ENCODE peak calls at places on chromosomes 5 and 9, in seven cellular contexts. A is gastrocnemius medialis; D is HT1080; S is stimulated activated CD4-positive, alpha-beta T cell treated with anti-CD3 and anti-CD28 coated beads, Interleukin-12 subunit alpha, Interleukin-12 subunit beta, amount 100 ng/mL, for 4 hours; T is ACHN; R is stimulated activated CD8-positive, alpha-beta memory T cell treated with anti-CD3 and anti-CD28 coated beads, Interleukin-7, amount 100 ng/mL, for 1 hour; Z is Panc1. J is an unnamed sample.

GRCh38 chr5:80565330-80565729 is 4.8 kb downstream of the ANKRD34B start:
- DNase-seq in T (peak), Z (no peak), S (no peak), R (no peak), D (no peak), A (no peak), J (peak)

GRCh38 chr5:172919525-172920446 is 39.4 kb upstream of the RPL26L1 start:
- DNase-seq in S (no peak), R (no peak), D (no peak), A (peak), T (no peak), Z (no peak), J (no peak)

GRCh38 chr5:137497396-137498290 is 1.5 kb downstream of the SPOCK1 start:
- DNase-seq in T (peak), R (no peak), D (no peak), A (peak), Z (no peak), S (no peak), J (no peak)

GRCh38 chr9:112180387-112180881 is 5.3 kb upstream of the SUSD1 start:
- DNase-seq in Z (no peak), R (no peak), T (no peak), D (no peak), A (no peak), S (peak), J (peak)

GRCh38 chr5:172688735-172689572 is 47.9 kb downstream of the NEURL1B start:
- DNase-seq in D (no peak), S (peak), T (no peak), Z (no peak), A (no peak), R (no peak), J (no peak)

GRCh38 chr9:86772289-86772982 is 174.9 kb downstream of the GAS1 start:
- DNase-seq in D (no peak), Z (no peak), R (no peak), T (no peak), A (no peak), S (no peak), J (no peak)

GRCh38 chr5:146529984-146530383 is 14.0 kb upstream of the GPR151 start:
- DNase-seq in Z (no peak), D (no peak), S (no peak), T (no peak), R (no peak), A (no peak), J (no peak)

GRCh38 chr5:150541397-150541675 is 33.4 kb downstream of the NDST1 start:
- DNase-seq in S (no peak), A (no peak), T (no peak), Z (no peak), D (no peak), R (no peak), J (no peak)

GRCh38 chr5:179700401-179700918 is 1.7 kb downstream of the CANX start:
- DNase-seq in D (no peak), R (no peak), S (no peak), T (no peak), Z (no peak), A (no peak), J (no peak)

GRCh38 chr9:76521244-76521673 is 62.3 kb downstream of the GCNT1 start:
- DNase-seq in R (no peak), A (no peak), S (no peak), D (no peak), Z (no peak), T (peak), J (peak)

GRCh38 chr9:89605181-89606048 is 603 bp downstream of the GADD45G start:
- DNase-seq in T (peak), Z (no peak), D (no peak), S (peak), R (no peak), A (peak), J (no peak)

GRCh38 chr5:96968074-96968473 is 32.2 kb downstream of the LNPEP start:
- DNase-seq in A (no peak), D (peak), S (no peak), Z (no peak), R (no peak), T (peak), J (peak)

GRCh38 chr5:146789712-146790660 is 88.6 kb downstream of the PPP2R2B start:
- DNase-seq in S (no peak), T (no peak), A (no peak), D (no peak), Z (no peak), R (no peak), J (no peak)

GRCh38 chr5:89028579-89029272 is 145.7 kb upstream of the MEF2C start:
- DNase-seq in D (peak), A (no peak), T (no peak), Z (no peak), R (no peak), S (no peak), J (peak)

GRCh38 chr5:172283862-172284274 is 304 bp upstream of the UBTD2 start:
- DNase-seq in Z (no peak), S (peak), A (peak), R (peak), D (peak), T (peak), J (peak)

GRCh38 chr5:165906879-165907278 is 2384.6 kb upstream of the WWC1 start:
- DNase-seq in A (no peak), R (no peak), Z (no peak), D (no peak), S (no peak), T (no peak), J (no peak)

GRCh38 chr5:144406463-144406862 is 235.8 kb downstream of the KCTD16 start:
- DNase-seq in D (no peak), T (no peak), Z (no peak), A (no peak), S (no peak), R (no peak), J (no peak)

GRCh38 chr9:132025766-132026165 is 53.9 kb downstream of the MED27 start:
- DNase-seq in D (no peak), T (no peak), Z (no peak), R (no peak), S (no peak), A (no peak), J (no peak)

GRCh38 chr5:96973561-96974401 is 37.9 kb downstream of the LNPEP start:
- DNase-seq in T (no peak), R (no peak), A (no peak), Z (no peak), S (no peak), D (no peak), J (no peak)

GRCh38 chr9:105832311-105832710 is 138.0 kb downstream of the TMEM38B start:
- DNase-seq in Z (no peak), R (no peak), D (peak), T (no peak), A (no peak), S (no peak), J (no peak)

GRCh38 chr9:7536310-7536939 is 263.2 kb downstream of the DMAC1 start:
- DNase-seq in R (no peak), Z (peak), D (peak), T (peak), A (peak), S (peak), J (peak)

GRCh38 chr5:151023047-151023615 is 2.7 kb downstream of the GPX3 start:
- DNase-seq in T (no peak), Z (no peak), D (no peak), S (no peak), A (peak), R (no peak), J (no peak)

GRCh38 chr9:70618784-70619183 is 204.3 kb upstream of the KLF9 start:
- DNase-seq in D (no peak), T (no peak), Z (no peak), A (peak), R (no peak), S (no peak), J (no peak)

GRCh38 chr5:43530648-43531047 is 15.7 kb upstream of the C5orf34 start:
- DNase-seq in A (no peak), D (no peak), S (no peak), T (no peak), R (no peak), Z (no peak), J (no peak)

GRCh38 chr9:127241354-127241753 is 23.2 kb upstream of the GARNL3 start:
- DNase-seq in A (no peak), T (no peak), S (no peak), Z (no peak), D (no peak), R (no peak), J (no peak)

GRCh38 chr9:28915256-28915930 is 1342.1 kb upstream of the C9orf72 start:
- DNase-seq in T (peak), R (no peak), D (no peak), A (no peak), S (no peak), Z (no peak), J (peak)

GRCh38 chr9:137303031-137303892 is 1.2 kb upstream of the NRARP start:
- DNase-seq in R (no peak), S (no peak), T (no peak), A (no peak), D (no peak), Z (no peak), J (no peak)

GRCh38 chr5:175712681-175713085 is 54.8 kb downstream of the HRH2 start:
- DNase-seq in S (no peak), D (no peak), A (no peak), Z (no peak), R (no peak), T (no peak), J (no peak)

GRCh38 chr9:33300546-33300945 is 10.2 kb downstream of the NFX1 start:
- DNase-seq in A (peak), T (no peak), Z (no peak), D (no peak), S (no peak), R (no peak), J (no peak)

GRCh38 chr9:35952526-35953191 is 5.3 kb downstream of the OR2S2 start:
- DNase-seq in D (no peak), S (no peak), T (no peak), Z (no peak), R (no peak), A (no peak), J (no peak)

GRCh38 chr9:69265891-69266290 is 59.1 kb upstream of the ENTREP1 start:
- DNase-seq in D (peak), A (no peak), S (no peak), R (no peak), Z (no peak), T (no peak), J (no peak)

GRCh38 chr9:13863112-13863511 is 450.8 kb downstream of the NFIB start:
- DNase-seq in R (no peak), S (no peak), T (no peak), Z (no peak), A (peak), D (no peak), J (no peak)

GRCh38 chr5:132277971-132278964 is 15.9 kb upstream of the SLC22A4 start:
- DNase-seq in Z (no peak), R (no peak), T (no peak), S (no peak), D (no peak), A (no peak), J (no peak)

GRCh38 chr5:78547171-78547570 is 101.4 kb downstream of the LHFPL2 start:
- DNase-seq in T (no peak), A (no peak), R (no peak), S (no peak), D (no peak), Z (no peak), J (no peak)

GRCh38 chr5:94429566-94429965 is 188.8 kb downstream of the KIAA0825 start:
- DNase-seq in T (no peak), R (no peak), S (no peak), A (no peak), Z (no peak), D (no peak), J (no peak)

GRCh38 chr5:142441638-142442037 is 116.8 kb upstream of the SPRY4 start:
- DNase-seq in T (no peak), A (peak), R (no peak), D (no peak), Z (no peak), S (no peak), J (no peak)

GRCh38 chr9:27261517-27262211 is 35.3 kb downstream of the EQTN start:
- DNase-seq in D (peak), R (no peak), S (no peak), Z (no peak), A (no peak), T (no peak), J (no peak)

GRCh38 chr5:25646421-25647341 is 1001.9 kb upstream of the CDH10 start:
- DNase-seq in S (no peak), A (no peak), D (no peak), Z (no peak), R (no peak), T (no peak), J (no peak)

GRCh38 chr9:99916650-99917049 is 10.2 kb downstream of the STX17 start:
- DNase-seq in S (no peak), A (no peak), R (no peak), T (no peak), Z (no peak), D (no peak), J (no peak)

J was measured in RCC 7860.